ENCODE peak calls at places on chromosome 20, in four cellular contexts. M is Calu3, L is spleen, X is activated B cell treated with CpG ODN at 0.5 μM for 24 hours. N is an unnamed sample.

GRCh38 chr20:60206259-60206658 is 248.0 kb downstream of the CDH26 start:
- DNase-seq in L (no peak), X (no peak), M (peak), N (no peak)

GRCh38 chr20:23296841-23297701 is 53.5 kb upstream of the NXT1 start:
- DNase-seq in M (no peak), L (no peak), X (no peak), N (no peak)

GRCh38 chr20:5654557-5654956 is 95.6 kb upstream of the SHLD1 start:
- DNase-seq in X (no peak), M (no peak), L (no peak), N (no peak)

GRCh38 chr20:58513580-58514285 is 1.5 kb downstream of the APCDD1L start:
- DNase-seq in M (no peak), L (no peak), X (no peak), N (no peak)

GRCh38 chr20:23562721-23563342 is 5.5 kb downstream of the CST9L start:
- DNase-seq in M (no peak), L (no peak), X (no peak), N (no peak)

GRCh38 chr20:237479-237878 is 10.4 kb downstream of the DEFB129 start:
- DNase-seq in M (no peak), X (no peak), L (no peak), N (no peak)

GRCh38 chr20:3092611-3093379 is 8.3 kb upstream of the AVP start:
- DNase-seq in M (no peak), L (peak), X (peak), N (no peak)

GRCh38 chr20:60901831-60902230 is 350.2 kb upstream of the CDH4 start:
- DNase-seq in L (no peak), M (no peak), X (no peak), N (no peak)

GRCh38 chr20:2688041-2688591 is 4.5 kb upstream of the EBF4 start:
- DNase-seq in X (no peak), L (peak), M (no peak), N (no peak)

GRCh38 chr20:8616792-8617191 is 452.1 kb upstream of the PLCB4 start:
- DNase-seq in X (no peak), L (no peak), M (no peak), N (no peak)

GRCh38 chr20:59789641-59790040 is 143.8 kb downstream of the SYCP2 start:
- DNase-seq in M (no peak), L (no peak), X (no peak), N (peak)

GRCh38 chr20:55057779-55058415 is 582.5 kb downstream of the DOK5 start:
- DNase-seq in X (no peak), L (no peak), M (no peak), N (no peak)

GRCh38 chr20:25739615-25740320 is 43.1 kb upstream of the ZNF337 start:
- DNase-seq in L (no peak), X (no peak), M (no peak), N (no peak)

GRCh38 chr20:58492795-58493538 is 22.2 kb downstream of the APCDD1L start:
- DNase-seq in L (no peak), M (no peak), X (no peak), N (no peak)

GRCh38 chr20:7736336-7736735 is 203.9 kb downstream of the HAO1 start:
- DNase-seq in M (no peak), X (no peak), L (no peak), N (no peak)

GRCh38 chr20:57804470-57805250 is 94.8 kb upstream of the PMEPA1 start:
- DNase-seq in M (no peak), X (no peak), L (peak), N (no peak)

GRCh38 chr20:51446656-51447055 is 95.9 kb downstream of the NFATC2 start:
- DNase-seq in X (no peak), L (peak), M (peak), N (no peak)

GRCh38 chr20:54573838-54574237 is 98.4 kb downstream of the DOK5 start:
- DNase-seq in L (no peak), X (no peak), M (no peak), N (no peak)

GRCh38 chr20:2837561-2837960 is 2.9 kb downstream of the PCED1A start:
- DNase-seq in L (no peak), M (no peak), X (no peak), N (no peak)

GRCh38 chr20:62155428-62156253 is 12.1 kb downstream of the SS18L1 start:
- DNase-seq in L (no peak), M (peak), X (no peak), N (no peak)

GRCh38 chr20:36105731-36106226 is 48.8 kb upstream of the EPB41L1 start:
- DNase-seq in L (no peak), M (peak), X (no peak), N (no peak)

GRCh38 chr20:5033566-5033965 is 32.3 kb upstream of the SLC23A2 start:
- DNase-seq in M (no peak), X (no peak), L (no peak), N (no peak)

GRCh38 chr20:17155401-17155800 is 71.4 kb upstream of the PCSK2 start:
- DNase-seq in X (no peak), M (no peak), L (no peak), N (no peak)

GRCh38 chr20:4740774-4741431 is 19.2 kb downstream of the PRND start:
- DNase-seq in X (peak), L (no peak), M (peak), N (peak)

GRCh38 chr20:50821257-50821921 is 26.5 kb downstream of the BCAS4 start:
- DNase-seq in L (no peak), M (no peak), X (no peak), N (no peak)

GRCh38 chr20:25402583-25402982 is 4.9 kb upstream of the GINS1 start:
- DNase-seq in X (no peak), M (no peak), L (no peak), N (no peak)

GRCh38 chr20:57811373-57812020 is 101.7 kb upstream of the PMEPA1 start:
- DNase-seq in L (peak), M (peak), X (no peak), N (no peak)

GRCh38 chr20:50071039-50071888 is 41.7 kb downstream of the UBE2V1 start:
- DNase-seq in L (peak), M (peak), X (peak), N (peak)

GRCh38 chr20:13694420-13695150 is 55.9 kb upstream of the TASP1 start:
- DNase-seq in X (no peak), L (no peak), M (no peak), N (no peak)

GRCh38 chr20:61024390-61024789 is 227.7 kb upstream of the CDH4 start:
- DNase-seq in M (no peak), X (no peak), L (no peak), N (no peak)

GRCh38 chr20:8408587-8409307 is 276.7 kb downstream of the PLCB1 start:
- DNase-seq in X (no peak), L (no peak), M (no peak), N (no peak)

GRCh38 chr20:39893013-39893685 is 795.9 kb downstream of the MAFB start:
- DNase-seq in L (no peak), M (no peak), X (no peak), N (no peak)

DNA sequence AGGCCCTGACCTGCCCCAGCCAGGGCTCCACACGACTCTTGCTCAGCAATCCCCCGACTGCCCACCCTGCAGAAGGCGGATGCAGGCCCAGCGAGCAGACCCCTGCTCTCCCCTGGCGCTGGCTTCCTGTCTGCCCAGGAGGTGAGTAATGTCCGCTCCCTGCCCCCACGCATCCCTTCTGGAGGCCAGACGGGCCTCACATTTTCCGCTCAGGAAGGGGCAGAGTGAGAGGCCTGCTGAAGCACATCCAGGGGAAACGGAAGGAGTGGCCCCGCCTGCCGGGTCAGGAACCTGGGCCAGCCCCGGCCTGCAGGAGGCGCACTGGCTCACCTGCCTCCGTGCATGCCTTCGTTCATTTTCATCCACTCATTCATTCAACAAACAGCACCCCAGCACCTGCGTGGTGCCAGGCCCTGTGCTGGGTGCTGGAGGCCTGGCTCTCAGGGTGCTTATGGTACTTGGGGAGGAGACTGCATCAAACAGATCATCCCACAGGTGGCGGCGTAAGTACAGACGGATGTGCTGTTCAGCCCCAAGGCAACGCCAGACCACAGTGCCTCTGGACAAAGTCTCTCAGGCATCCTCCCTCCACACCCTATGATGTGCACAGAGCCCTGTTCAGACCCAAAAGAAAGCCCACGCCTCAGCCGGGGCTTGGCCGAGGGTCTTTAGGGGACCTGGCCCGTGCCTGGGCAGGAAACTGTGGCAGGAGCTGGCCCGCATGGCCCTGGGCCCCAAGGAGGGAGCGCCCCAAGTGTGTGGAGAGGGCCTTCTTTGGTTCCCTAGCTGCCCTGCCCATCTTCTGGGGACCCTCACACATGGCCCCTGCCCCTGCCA is 112.1 kb downstream of the ASXL1 start:
- DNase-seq in M (peak), X (no peak), L (peak), N (no peak)
- TF ChIP-seq CTCF in M (peak), X (no peak), L (peak), N (peak)

DNA sequence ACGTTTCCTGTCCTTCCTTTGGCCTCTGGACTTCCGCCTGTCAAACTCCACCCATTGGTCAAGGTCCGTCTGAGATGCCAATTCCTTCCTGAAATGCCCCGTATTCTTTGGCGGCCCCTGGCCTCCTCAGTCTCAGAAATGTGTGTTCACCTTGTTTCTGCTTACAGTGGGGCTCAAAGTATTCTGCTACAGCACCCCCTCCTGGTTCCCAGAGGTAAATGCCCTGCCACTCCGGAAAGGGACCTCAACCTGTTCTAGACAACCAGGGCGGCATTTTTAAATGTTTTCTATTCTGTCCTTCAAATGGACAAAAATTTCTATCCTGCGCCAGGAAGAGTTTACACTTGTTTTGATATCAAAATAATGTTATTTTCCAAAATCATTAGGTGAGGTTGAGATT is 12.1 kb upstream of the PAX1 start:
- DNase-seq in L (no peak), X (no peak), M (no peak), N (no peak)
- TF ChIP-seq CTCF in L (no peak), X (no peak), M (no peak), N (peak)

DNA sequence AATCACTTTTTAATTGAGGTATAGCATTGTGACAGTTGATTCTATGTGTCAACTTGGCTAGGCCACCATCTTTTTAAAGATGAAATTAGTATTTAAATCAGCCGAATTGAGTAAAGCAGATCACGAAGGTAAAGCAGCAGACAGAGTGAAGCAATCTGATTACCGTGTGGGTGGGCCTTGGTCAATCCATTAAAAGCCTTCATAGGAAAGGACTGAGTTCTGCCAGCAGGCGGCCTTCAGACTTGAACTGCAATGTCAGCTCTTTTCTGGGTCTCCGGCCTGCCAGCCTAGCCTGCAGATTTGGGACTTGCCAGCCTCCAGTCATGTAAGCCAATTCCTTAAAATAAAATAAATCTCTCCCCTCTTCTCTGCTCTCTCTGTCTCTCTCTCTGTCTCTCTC is 22.4 kb upstream of the TGM2 start:
- DNase-seq in X (no peak), M (no peak), L (no peak), N (no peak)
- TF ChIP-seq CTCF in X (no peak), M (no peak), L (peak), N (no peak)

GRCh38 chr20:53030061-53030460 is 57.9 kb downstream of the TSHZ2 start:
- DNase-seq in X (no peak), L (no peak), M (no peak), N (no peak)
- TF ChIP-seq CTCF in X (no peak), L (no peak), M (no peak), N (no peak)

GRCh38 chr20:1357921-1358671 is 29.2 kb upstream of the SDCBP2 start:
- DNase-seq in L (no peak), M (no peak), X (no peak), N (no peak)

GRCh38 chr20:1362484-1362883 is 30.4 kb downstream of the FKBP1A start:
- DNase-seq in X (no peak), M (no peak), L (no peak), N (no peak)

GRCh38 chr20:1363522-1363921 is 29.3 kb downstream of the FKBP1A start:
- DNase-seq in L (no peak), X (no peak), M (no peak), N (no peak)

GRCh38 chr20:1364106-1364505 is 28.7 kb downstream of the FKBP1A start:
- DNase-seq in L (no peak), X (no peak), M (no peak), N (no peak)

DNA sequence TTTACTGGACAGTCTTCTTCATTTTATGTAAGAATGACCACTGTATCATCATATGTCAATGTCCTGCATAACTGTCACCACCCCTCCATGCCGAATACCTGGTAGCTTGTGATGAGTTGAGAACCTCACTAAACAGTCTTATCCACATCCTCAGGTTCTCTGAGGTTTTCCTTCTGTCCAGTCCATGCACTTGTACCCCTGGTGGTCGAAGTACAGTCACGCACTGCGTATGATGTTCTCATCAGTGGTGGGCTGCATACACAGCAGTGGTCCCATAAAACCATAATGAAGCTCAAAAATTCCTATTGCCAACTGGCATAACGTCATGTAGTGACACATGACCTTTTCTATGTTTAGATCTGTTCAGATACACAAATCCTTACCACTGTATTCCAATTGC is 31.2 kb upstream of the SDCBP2 start:
- DNase-seq in L (no peak), X (no peak), M (no peak), N (no peak)
- TF ChIP-seq CTCF in L (no peak), X (no peak), M (no peak), N (no peak)

DNA sequence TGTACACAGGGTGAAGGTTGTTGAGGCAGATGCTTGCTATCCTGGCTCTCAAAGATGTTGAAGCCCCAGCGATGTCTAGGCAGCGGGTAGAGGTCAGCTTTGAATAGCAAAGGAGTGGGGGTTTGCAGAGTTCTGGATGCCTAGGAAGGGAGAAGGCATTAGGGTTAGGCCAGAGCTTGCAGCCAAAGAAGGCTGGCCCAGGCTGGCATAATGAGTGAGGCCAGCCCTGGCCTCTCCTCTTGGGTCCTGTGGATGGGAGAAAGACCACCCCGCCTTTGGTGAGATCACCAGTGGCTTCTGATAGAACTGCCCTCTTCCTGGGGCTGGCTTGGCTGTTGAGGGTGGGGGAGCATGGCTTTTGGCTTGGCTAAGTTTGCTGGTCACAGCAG is 406 bp upstream of the WFDC5 start:
- DNase-seq in L (no peak), X (no peak), M (no peak), N (no peak)
- TF ChIP-seq CTCF in L (no peak), X (no peak), M (no peak), N (no peak)

N was measured in mesothelial cell of epicardium.